ENCODE peak calls at places on chromosome 15, in four cellular contexts. K, O, Q and M are unnamed samples. For H3K27me3, the result is how much of the 10 kb centered on the place peaks cover.

GRCh38 chr15:101170568-101171350 is 81.1 kb downstream of the CHSY1 start:
- DNase-seq in Q (peak), K (no peak), O (no peak), M (no peak)

GRCh38 chr15:79977431-79977940 is 6.5 kb upstream of the BCL2A1 start:
- DNase-seq in K (no peak), O (no peak), Q (no peak), M (no peak)

GRCh38 chr15:69292826-69293420 is 5.8 kb upstream of the PAQR5 start:
- DNase-seq in O (no peak), Q (no peak), K (no peak), M (no peak)

GRCh38 chr15:71612066-71612715 is 198.2 kb upstream of the NR2E3 start:
- DNase-seq in K (no peak), Q (peak), O (no peak), M (no peak)

GRCh38 chr15:31495281-31495680 is 168.6 kb downstream of the KLF13 start:
- DNase-seq in K (no peak), O (no peak), Q (no peak), M (no peak)

GRCh38 chr15:86829251-86829650 is 749.6 kb downstream of the AGBL1 start:
- DNase-seq in K (no peak), Q (no peak), O (no peak), M (no peak)

GRCh38 chr15:72472907-72473669 is 1.0 kb upstream of the ARIH1 start:
- DNase-seq in O (no peak), Q (no peak), K (no peak), M (no peak)

GRCh38 chr15:90482124-90483011 is 47.4 kb upstream of the CRTC3 start:
- DNase-seq in K (peak), O (peak), Q (peak), M (peak)

GRCh38 chr15:88276821-88277220 is 20.3 kb upstream of the NTRK3 start:
- DNase-seq in O (no peak), Q (no peak), K (no peak), M (peak)

GRCh38 chr15:60520825-60521368 is 42.0 kb upstream of the ICE2 start:
- DNase-seq in K (peak), Q (peak), O (peak), M (peak)

GRCh38 chr15:70708839-70709238 is 54.5 kb downstream of the UACA start:
- DNase-seq in Q (no peak), K (no peak), O (no peak), M (no peak)

GRCh38 chr15:28017423-28017924 is 81.6 kb downstream of the OCA2 start:
- DNase-seq in K (peak), Q (no peak), O (no peak), M (peak)

GRCh38 chr15:41523097-41523496 is 9.5 kb upstream of the LTK start:
- DNase-seq in O (no peak), Q (no peak), K (no peak), M (no peak)

GRCh38 chr15:87746333-87746732 is 510.2 kb downstream of the NTRK3 start:
- DNase-seq in K (no peak), Q (no peak), O (no peak), M (no peak)

GRCh38 chr15:71136159-71137137 is 21.2 kb downstream of the THSD4 start:
- DNase-seq in O (peak), Q (no peak), K (no peak), M (no peak)

GRCh38 chr15:51121118-51121517 is 26.4 kb upstream of the TNFAIP8L3 start:
- DNase-seq in K (no peak), Q (peak), O (peak), M (no peak)

GRCh38 chr15:41502787-41503668 is 9.4 kb downstream of the ITPKA start:
- DNase-seq in O (no peak), Q (no peak), K (no peak), M (no peak)

GRCh38 chr15:32729700-32730099 is 11.9 kb downstream of the GREM1 start:
- DNase-seq in Q (no peak), O (no peak), K (no peak), M (no peak)

GRCh38 chr15:62459875-62460274 is 294.8 kb upstream of the C2CD4B start:
- DNase-seq in K (peak), O (no peak), Q (no peak), M (no peak)

GRCh38 chr15:58627706-58628105 is 121.8 kb downstream of the ADAM10 start:
- DNase-seq in Q (no peak), O (no peak), K (no peak), M (no peak)

GRCh38 chr15:39828374-39828931 is 45.8 kb upstream of the FSIP1 start:
- DNase-seq in Q (no peak), O (peak), K (peak), M (peak)

GRCh38 chr15:85786778-85787114 is 8.0 kb downstream of the KLHL25 start:
- DNase-seq in O (no peak), K (no peak), Q (no peak), M (no peak)

GRCh38 chr15:31606261-31606669 is 279.6 kb downstream of the KLF13 start:
- DNase-seq in Q (no peak), K (no peak), O (no peak), M (no peak)

GRCh38 chr15:52340093-52340492 is 44.5 kb upstream of the MYO5C start:
- DNase-seq in K (no peak), Q (no peak), O (no peak), M (no peak)

GRCh38 chr15:74302821-74303359 is 64.6 kb downstream of the CYP11A1 start:
- DNase-seq in K (peak), O (peak), Q (peak), M (peak)

GRCh38 chr15:42190370-42190769 is 17.7 kb downstream of the VPS39 start:
- DNase-seq in K (no peak), Q (no peak), O (no peak), M (no peak)

GRCh38 chr15:57201578-57201977 is 174.7 kb upstream of the CGNL1 start:
- DNase-seq in K (no peak), O (no peak), Q (no peak), M (no peak)

GRCh38 chr15:25905140-25905539 is 42.0 kb upstream of the ATP10A start:
- DNase-seq in Q (no peak), O (no peak), K (no peak), M (no peak)

GRCh38 chr15:31215490-31216209 is 111.0 kb upstream of the KLF13 start:
- DNase-seq in Q (peak), K (peak), O (no peak), M (peak)

GRCh38 chr15:101065570-101066221 is 146.5 kb downstream of the LRRK1 start:
- DNase-seq in O (no peak), Q (no peak), K (no peak), M (no peak)

GRCh38 chr15:53230473-53230872 is 440.3 kb upstream of the ONECUT1 start:
- DNase-seq in K (no peak), Q (no peak), O (no peak), M (no peak)

GRCh38 chr15:88913017-88913849 is at the start of gene MFGE8:
- DNase-seq in K (peak), O (peak), Q (peak), M (peak)

GRCh38 chr15:31484369-31484951 is 157.8 kb downstream of the KLF13 start:
- DNase-seq in O (no peak), Q (peak), K (no peak), M (no peak)

GRCh38 chr15:40790723-40791122 is 16.2 kb upstream of the ZFYVE19 start:
- DNase-seq in K (no peak), Q (no peak), O (no peak), M (no peak)

GRCh38 chr15:65532738-65533051 is 2.4 kb downstream of the HACD3 start:
- DNase-seq in K (no peak), O (no peak), Q (no peak), M (no peak)

GRCh38 chr15:31274496-31275330 is 51.9 kb upstream of the KLF13 start:
- DNase-seq in K (no peak), O (no peak), Q (no peak), M (peak)

GRCh38 chr15:75868019-75868418 is 24.8 kb downstream of the UBE2Q2 start:
- DNase-seq in K (no peak), O (no peak), Q (no peak), M (no peak)
- H3K4me3 ChIP-seq in K (no peak), O (no peak), Q (no peak), M (no peak)

GRCh38 chr15:78076231-78077052 is 1.1 kb downstream of the TBC1D2B start:
- DNase-seq in O (no peak), K (no peak), Q (no peak), M (no peak)
- TF ChIP-seq CTCF in O (no peak), K (peak), Q (no peak), M (peak)

DNA sequence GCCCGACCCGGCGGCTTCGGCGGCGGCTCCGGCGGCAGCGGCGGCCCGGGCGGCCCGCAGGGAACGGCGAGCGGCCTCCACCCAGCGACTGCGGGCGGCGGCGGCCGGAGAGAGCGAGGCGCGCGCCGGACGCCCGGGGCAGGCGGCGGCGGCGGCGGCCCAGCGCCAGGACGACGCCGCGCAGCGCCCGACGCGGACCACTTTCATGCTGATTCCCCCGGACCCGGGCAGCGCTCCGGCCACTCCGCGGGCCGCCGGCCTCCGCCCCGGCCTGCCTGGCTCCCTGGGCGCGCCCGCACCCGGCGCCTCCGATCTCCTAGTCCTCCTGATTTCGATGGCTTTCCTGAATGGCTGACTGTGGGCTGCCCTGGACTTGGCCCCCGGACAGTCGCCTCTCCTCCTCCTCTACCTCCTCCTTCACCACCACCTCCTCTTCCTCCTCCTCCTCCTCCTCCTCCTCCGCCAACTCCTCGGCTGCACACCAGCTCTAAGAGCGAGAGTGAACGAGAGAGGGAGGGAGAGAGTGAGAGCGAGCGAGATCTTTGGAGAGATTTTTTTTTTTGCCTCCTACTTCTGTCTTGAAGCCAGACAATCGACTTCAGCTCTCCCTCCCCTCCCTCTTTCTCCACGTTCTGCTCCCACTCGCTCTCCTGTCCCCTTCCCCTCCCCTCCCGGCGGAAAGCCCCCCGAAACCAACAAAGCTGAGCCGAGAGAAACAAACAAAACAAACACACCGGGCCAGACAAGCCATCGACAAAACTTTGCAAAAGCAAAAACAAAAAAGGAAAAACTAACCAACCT is 841 bp downstream of the NR2F2 start:
- DNase-seq in K (peak), Q (peak), O (no peak), M (no peak)
- H3K27me3 ChIP-seq in K (under half), Q (under half), O (under half), M (half or more)

GRCh38 chr15:75782926-75783325 is 60.3 kb upstream of the UBE2Q2 start:
- DNase-seq in O (no peak), Q (no peak), K (no peak), M (no peak)

GRCh38 chr15:75791337-75791713 is 51.9 kb upstream of the UBE2Q2 start:
- DNase-seq in K (no peak), Q (no peak), O (no peak), M (no peak)

GRCh38 chr15:75790631-75791336 is 52.5 kb upstream of the UBE2Q2 start:
- DNase-seq in Q (no peak), K (no peak), O (no peak), M (no peak)

GRCh38 chr15:75786564-75786925 is 56.7 kb upstream of the UBE2Q2 start:
- DNase-seq in Q (no peak), K (peak), O (no peak), M (no peak)

GRCh38 chr15:75785771-75786563 is 57.3 kb upstream of the UBE2Q2 start:
- DNase-seq in K (peak), O (no peak), Q (no peak), M (no peak)
- H3K4me3 ChIP-seq in K (peak), O (no peak), Q (no peak), M (no peak)

DNA sequence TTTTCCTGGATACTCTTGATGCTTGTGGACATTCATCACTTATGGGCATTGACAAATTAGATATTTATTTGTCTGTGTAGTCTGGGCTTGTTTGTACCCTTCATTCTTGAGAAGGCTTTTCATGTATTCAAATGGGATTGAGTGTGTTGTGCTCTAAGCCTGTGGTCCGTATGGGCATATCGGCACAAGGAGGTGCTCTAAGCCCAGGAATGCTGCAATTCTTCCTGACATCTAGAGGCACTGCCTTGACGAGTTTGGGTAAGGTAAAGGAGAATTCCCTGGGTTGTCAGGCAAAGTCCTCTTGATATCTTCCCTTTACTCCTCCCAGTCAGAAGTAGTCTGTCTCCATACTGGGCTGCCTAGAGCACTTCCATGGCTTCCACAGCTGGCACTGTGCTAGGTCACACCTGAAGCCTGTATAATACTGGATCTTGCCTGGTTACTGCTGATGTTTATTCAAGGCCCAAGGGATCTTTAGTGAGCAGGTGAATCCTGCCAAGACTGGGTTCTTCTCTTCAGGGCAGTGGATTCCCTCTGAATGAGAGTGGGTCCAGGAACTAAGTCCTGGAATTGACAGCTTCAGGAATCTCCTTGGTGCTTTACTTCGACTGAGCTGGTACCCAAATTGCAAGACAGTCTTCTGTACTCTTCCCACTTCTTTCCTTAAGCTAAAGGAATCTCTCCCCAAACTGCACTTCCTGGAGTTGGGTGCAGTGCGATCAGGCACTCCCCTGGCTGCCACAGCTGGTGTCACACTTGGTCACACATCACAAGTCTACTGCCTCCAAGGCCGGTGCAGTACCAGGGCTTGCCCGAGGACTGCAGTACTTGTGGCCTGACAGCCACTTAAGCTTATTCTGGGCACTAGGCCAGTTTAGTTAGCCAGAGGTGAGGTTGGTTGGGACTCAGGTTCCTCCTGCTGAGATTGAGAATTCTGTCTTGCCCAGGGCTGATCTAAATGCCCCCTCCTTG is 46.0 kb downstream of the GALK2 start:
- DNase-seq in Q (no peak), O (peak), K (peak), M (no peak)
- TF ChIP-seq CTCF in Q (no peak), O (no peak), K (peak), M (no peak)

GRCh38 chr15:96332854-96333193 is 2.3 kb downstream of the NR2F2 start:
- DNase-seq in K (no peak), Q (no peak), O (no peak), M (no peak)

GRCh38 chr15:96335429-96335807 is 4.9 kb downstream of the NR2F2 start:
- DNase-seq in O (no peak), Q (no peak), K (no peak), M (no peak)

GRCh38 chr15:96334705-96335428 is 4.4 kb downstream of the NR2F2 start:
- DNase-seq in K (no peak), O (no peak), Q (no peak), M (no peak)

GRCh38 chr15:96333194-96334016 is 2.9 kb downstream of the NR2F2 start:
- DNase-seq in K (no peak), Q (peak), O (no peak), M (no peak)

DNA sequence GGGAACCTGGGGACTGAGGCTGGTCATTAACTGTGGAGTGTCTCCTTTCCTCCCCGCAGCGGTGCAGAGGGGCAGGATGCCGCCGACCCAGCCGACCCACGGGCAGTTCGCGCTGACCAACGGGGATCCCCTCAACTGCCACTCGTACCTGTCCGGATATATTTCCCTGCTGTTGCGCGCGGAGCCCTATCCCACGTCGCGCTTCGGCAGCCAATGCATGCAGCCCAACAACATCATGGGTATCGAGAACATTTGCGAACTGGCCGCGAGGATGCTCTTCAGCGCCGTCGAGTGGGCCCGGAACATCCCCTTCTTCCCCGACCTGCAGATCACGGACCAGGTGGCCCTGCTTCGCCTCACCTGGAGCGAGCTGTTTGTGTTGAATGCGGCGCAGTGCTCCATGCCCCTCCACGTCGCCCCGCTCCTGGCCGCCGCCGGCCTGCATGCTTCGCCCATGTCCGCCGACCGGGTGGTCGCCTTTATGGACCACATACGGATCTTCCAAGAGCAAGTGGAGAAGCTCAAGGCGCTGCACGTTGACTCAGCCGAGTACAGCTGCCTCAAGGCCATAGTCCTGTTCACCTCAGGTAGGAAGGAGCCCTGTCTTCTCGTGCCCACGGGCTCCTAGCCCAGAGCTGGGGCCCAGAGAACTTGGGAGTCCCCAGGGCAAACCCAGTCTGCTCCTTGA is 3.7 kb downstream of the NR2F2 start:
- DNase-seq in O (no peak), K (no peak), Q (no peak), M (no peak)
- H3K27me3 ChIP-seq in O (under half), K (under half), Q (under half), M (half or more)

GRCh38 chr15:92904832-92905640 is 4.9 kb downstream of the CHD2 start:
- DNase-seq in K (no peak), O (no peak), Q (no peak), M (no peak)

GRCh38 chr15:92906563-92907081 is 6.5 kb downstream of the CHD2 start:
- DNase-seq in O (peak), K (no peak), Q (no peak), M (no peak)

GRCh38 chr15:92907229-92907628 is 7.1 kb downstream of the CHD2 start:
- DNase-seq in Q (no peak), K (no peak), O (no peak), M (no peak)

GRCh38 chr15:92907880-92908279 is 7.8 kb downstream of the CHD2 start:
- DNase-seq in O (no peak), Q (peak), K (no peak), M (no peak)

GRCh38 chr15:92906038-92906437 is 5.9 kb downstream of the CHD2 start:
- DNase-seq in K (no peak), O (no peak), Q (no peak), M (no peak)
- H3K4me3 ChIP-seq in K (no peak), O (peak), Q (no peak), M (peak)

GRCh38 chr15:78064544-78064943 is 13.0 kb downstream of the TBC1D2B start:
- DNase-seq in O (no peak), K (no peak), Q (no peak), M (no peak)
- TF ChIP-seq CTCF in O (no peak), K (no peak), Q (no peak), M (no peak)

GRCh38 chr15:67834249-67834592 is 5.6 kb downstream of the RNU6-1 start:
- DNase-seq in O (no peak), Q (no peak), K (no peak), M (no peak)
- H3K27me3 ChIP-seq in O (under half), Q (under half), K (half or more), M (under half)